ENCODE peak calls at places on chromosomes 6 and 20, in four cellular contexts. U, Q, J and H are unnamed samples.

GRCh38 chr6:63910863-63911665 is 275.5 kb downstream of the PHF3 start:
- DNase-seq in U (no peak), Q (no peak), J (no peak), H (no peak)

GRCh38 chr20:20079102-20079784 is 26.9 kb downstream of the CFAP61 start:
- DNase-seq in U (no peak), Q (peak), J (no peak), H (no peak)

GRCh38 chr20:49603209-49603627 is 35.3 kb upstream of the PTGIS start:
- DNase-seq in U (peak), Q (peak), J (peak), H (no peak)

GRCh38 chr20:63750807-63751470 is 11.4 kb downstream of the SLC2A4RG start:
- DNase-seq in U (no peak), Q (no peak), J (no peak), H (no peak)

GRCh38 chr20:56443654-56444540 is 24.5 kb upstream of the RTF2 start:
- DNase-seq in U (no peak), Q (no peak), J (peak), H (no peak)

GRCh38 chr20:63100401-63100925 is 93.7 kb upstream of the BHLHE23 start:
- DNase-seq in U (no peak), Q (no peak), J (no peak), H (no peak)

GRCh38 chr6:157763894-157764345 is 59.1 kb upstream of the SNX9 start:
- DNase-seq in U (peak), Q (no peak), J (no peak), H (no peak)

GRCh38 chr20:63956664-63957003 is 418 bp upstream of the UCKL1 start:
- DNase-seq in U (no peak), Q (no peak), J (no peak), H (no peak)

GRCh38 chr20:4973330-4974097 is 27.8 kb downstream of the SLC23A2 start:
- DNase-seq in U (peak), Q (peak), J (peak), H (peak)

GRCh38 chr6:84763397-84764331 is 734 bp downstream of the TBX18 start:
- DNase-seq in U (no peak), Q (peak), J (peak), H (no peak)

GRCh38 chr6:30325150-30325872 is 1.4 kb upstream of the TRIM39 start:
- DNase-seq in U (peak), Q (peak), J (peak), H (peak)

GRCh38 chr6:106766201-106766600 is 136.8 kb downstream of the QRSL1 start:
- DNase-seq in U (no peak), Q (no peak), J (no peak), H (no peak)

GRCh38 chr6:36670271-36670670 is 8.2 kb upstream of the CDKN1A start:
- DNase-seq in U (no peak), Q (no peak), J (no peak), H (no peak)

GRCh38 chr6:164243012-164243610 is 828.6 kb downstream of the QKI start:
- DNase-seq in U (no peak), Q (no peak), J (no peak), H (no peak)

GRCh38 chr20:23152308-23152892 is 66.3 kb upstream of the CD93 start:
- DNase-seq in U (no peak), Q (no peak), J (peak), H (no peak)

GRCh38 chr6:25332671-25333071 is 53.5 kb downstream of the CARMIL1 start:
- DNase-seq in U (peak), Q (no peak), J (no peak), H (peak)